ENCODE peak calls at places on chromosomes 5 and 9, in seven cellular contexts. I is sigmoid colon, J is colonic mucosa, O is heart right ventricle, V is cardiac muscle cell, U is neural progenitor cell, G is body of pancreas. R is an unnamed sample. For H3K4me1, the result is how much of the 10 kb centered on the place peaks cover.

GRCh38 chr9:83675466-83675865 is 32.3 kb downstream of the UBQLN1 start:
- DNase-seq in I (no peak), J (no peak), O (no peak), V (no peak), U (no peak), G (no peak), R (no peak)

GRCh38 chr5:119411291-119411934 is 40.9 kb upstream of the HSD17B4 start:
- DNase-seq in I (no peak), J (no peak), O (no peak), V (peak), U (no peak), G (no peak), R (no peak)

GRCh38 chr5:137223324-137224295 is 275.5 kb downstream of the SPOCK1 start:
- DNase-seq in I (no peak), J (no peak), O (no peak), V (no peak), U (no peak), G (no peak), R (no peak)

GRCh38 chr9:134377976-134378375 is 51.7 kb downstream of the RXRA start:
- DNase-seq in I (peak), J (peak), O (peak), V (no peak), U (no peak), G (peak), R (peak)

GRCh38 chr9:91131433-91131839 is 230.3 kb downstream of the AUH start:
- DNase-seq in I (peak), J (peak), O (no peak), V (peak), U (no peak), G (peak), R (peak)

GRCh38 chr5:83701886-83702285 is 18.8 kb downstream of the HAPLN1 start:
- DNase-seq in I (no peak), J (no peak), O (no peak), V (peak), U (no peak), G (no peak), R (no peak)

GRCh38 chr5:86546050-86546449 is 71.7 kb upstream of the COX7C start:
- DNase-seq in I (no peak), J (no peak), O (no peak), V (no peak), U (no peak), G (no peak), R (peak)

GRCh38 chr9:34496149-34496712 is 26.6 kb downstream of the ENHO start:
- DNase-seq in I (peak), J (no peak), O (no peak), V (peak), U (no peak), G (no peak), R (no peak)

GRCh38 chr5:54904425-54904824 is 81.0 kb downstream of the ESM1 start:
- DNase-seq in I (no peak), J (no peak), O (no peak), V (peak), U (peak), G (no peak), R (no peak)

GRCh38 chr5:79193643-79194042 is 42.3 kb upstream of the JMY start:
- DNase-seq in I (no peak), J (no peak), O (no peak), V (no peak), U (no peak), G (peak), R (no peak)

GRCh38 chr5:96070625-96071246 is 109.1 kb upstream of the ELL2 start:
- DNase-seq in I (no peak), J (no peak), O (no peak), V (no peak), U (no peak), G (no peak), R (no peak)

GRCh38 chr9:133959171-133959570 is 33.0 kb downstream of the VAV2 start:
- DNase-seq in I (no peak), J (no peak), O (no peak), V (no peak), U (no peak), G (no peak), R (no peak)

GRCh38 chr5:107652839-107653607 is 17.7 kb downstream of the EFNA5 start:
- DNase-seq in I (no peak), J (no peak), O (no peak), V (no peak), U (peak), G (no peak), R (no peak)

GRCh38 chr9:105069285-105070065 is 141.5 kb upstream of the ABCA1 start:
- DNase-seq in I (no peak), J (no peak), O (no peak), V (peak), U (no peak), G (no peak), R (no peak)

GRCh38 chr9:96449844-96450612 is at the start of gene HABP4:
- DNase-seq in I (peak), J (peak), O (peak), V (peak), U (peak), G (peak), R (peak)

GRCh38 chr5:6644841-6645240 is 11.6 kb downstream of the SRD5A1 start:
- DNase-seq in I (no peak), J (no peak), O (no peak), V (no peak), U (no peak), G (no peak), R (no peak)

GRCh38 chr5:149438281-149438680 is 59.2 kb upstream of the IL17B start:
- DNase-seq in I (no peak), J (no peak), O (no peak), V (no peak), U (no peak), G (no peak), R (no peak)

GRCh38 chr5:141883948-141884318 is 5.7 kb upstream of the PCDH1 start:
- DNase-seq in I (no peak), J (no peak), O (no peak), V (no peak), U (no peak), G (no peak), R (no peak)

GRCh38 chr5:669111-669841 is 23.9 kb downstream of the TPPP start:
- DNase-seq in I (peak), J (no peak), O (no peak), V (peak), U (peak), G (no peak), R (peak)

GRCh38 chr9:112731971-112732370 is 14.1 kb upstream of the INIP start:
- DNase-seq in I (no peak), J (peak), O (no peak), V (no peak), U (no peak), G (peak), R (peak)

GRCh38 chr5:28961806-28962205 is 1923.4 kb upstream of the CDH9 start:
- DNase-seq in I (no peak), J (no peak), O (no peak), V (no peak), U (no peak), G (no peak), R (no peak)

DNA sequence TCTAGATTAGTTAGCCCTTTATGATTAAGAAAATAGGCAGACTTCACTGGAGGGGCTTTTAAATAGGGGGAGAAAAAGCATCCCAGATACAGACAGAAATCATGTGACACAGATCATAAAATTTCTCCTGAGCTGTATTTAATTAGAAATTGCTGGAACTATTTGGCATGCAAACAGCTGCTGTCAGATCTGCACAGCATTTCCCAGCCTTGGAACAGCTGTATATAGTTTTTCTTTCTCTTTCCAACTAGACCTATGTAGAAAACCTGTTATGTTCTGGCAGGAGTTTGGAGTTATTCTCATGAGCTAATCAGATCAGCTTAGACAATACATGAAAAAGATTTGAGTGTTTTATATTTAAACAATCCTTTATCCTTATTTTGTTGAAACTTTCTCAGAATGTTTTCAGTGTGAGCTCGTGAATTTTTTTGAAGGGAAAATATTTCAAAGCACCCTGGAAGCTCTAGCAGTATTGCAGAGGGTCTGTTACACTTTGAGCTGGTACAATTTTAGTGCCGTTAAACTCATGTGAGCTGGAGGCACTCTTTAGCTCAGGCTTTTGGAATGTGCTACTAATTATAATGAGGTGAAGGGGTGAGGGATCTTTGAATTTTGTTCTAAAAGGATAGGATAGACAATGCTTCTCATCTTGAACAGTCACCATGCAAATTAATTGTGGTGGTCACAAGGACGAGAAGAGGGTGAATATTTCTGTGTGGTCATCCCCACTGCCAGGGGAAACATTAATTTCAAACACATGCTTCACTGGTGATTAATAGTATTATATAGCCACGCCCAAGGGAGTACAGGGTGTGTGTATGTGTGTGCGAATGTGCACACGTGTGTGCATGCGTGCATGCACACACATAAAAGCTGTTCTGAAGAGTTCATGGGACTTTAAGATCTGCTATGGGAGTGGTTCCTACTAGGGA is 239.4 kb upstream of the FBXL7 start:
- DNase-seq in I (no peak), J (no peak), O (no peak), V (peak), U (no peak), G (no peak), R (no peak)
- H3K27ac ChIP-seq in I (peak), J (no peak), O (peak), V (no peak), U (no peak), G (no peak), R (no peak)

GRCh38 chr9:535356-535755 is 306.1 kb upstream of the DMRT1 start:
- DNase-seq in I (no peak), J (no peak), O (no peak), V (no peak), U (no peak), G (no peak), R (no peak)

GRCh38 chr9:532707-533106 is 308.8 kb upstream of the DMRT1 start:
- DNase-seq in I (no peak), J (peak), O (no peak), V (no peak), U (no peak), G (peak), R (peak)

GRCh38 chr9:534886-535285 is 306.6 kb upstream of the DMRT1 start:
- DNase-seq in I (peak), J (no peak), O (peak), V (no peak), U (no peak), G (peak), R (no peak)

GRCh38 chr9:536597-537511 is 304.6 kb upstream of the DMRT1 start:
- DNase-seq in I (no peak), J (no peak), O (no peak), V (no peak), U (no peak), G (no peak), R (no peak)
- H3K4me1 ChIP-seq in I (under half), J (under half), O (under half), V (half or more), U (under half), G (under half), R (under half)

DNA sequence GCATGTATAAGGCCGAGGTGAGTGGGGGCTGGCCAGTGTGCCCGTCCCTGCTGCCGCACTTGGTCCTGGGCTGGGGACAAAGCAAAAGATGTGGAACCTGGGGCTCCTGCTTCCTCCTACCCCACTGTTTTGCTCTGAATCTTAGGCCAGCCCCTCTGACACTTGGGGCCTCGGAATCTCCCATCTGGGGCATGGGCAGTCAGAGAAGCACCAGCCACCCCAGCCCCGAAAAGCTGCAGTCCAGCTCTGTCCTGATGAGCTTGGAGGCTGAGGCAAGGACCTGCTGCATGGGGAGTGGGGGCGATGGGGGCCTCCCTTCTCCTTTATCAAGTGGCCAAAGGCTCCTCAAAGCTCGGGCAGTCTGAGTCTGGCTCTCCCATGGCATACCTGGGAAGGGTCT is 31.3 kb downstream of the PTPA start:
- DNase-seq in I (no peak), J (no peak), O (no peak), V (no peak), U (no peak), G (no peak), R (no peak)
- H3K27ac ChIP-seq in I (peak), J (peak), O (peak), V (peak), U (no peak), G (peak), R (peak)

DNA sequence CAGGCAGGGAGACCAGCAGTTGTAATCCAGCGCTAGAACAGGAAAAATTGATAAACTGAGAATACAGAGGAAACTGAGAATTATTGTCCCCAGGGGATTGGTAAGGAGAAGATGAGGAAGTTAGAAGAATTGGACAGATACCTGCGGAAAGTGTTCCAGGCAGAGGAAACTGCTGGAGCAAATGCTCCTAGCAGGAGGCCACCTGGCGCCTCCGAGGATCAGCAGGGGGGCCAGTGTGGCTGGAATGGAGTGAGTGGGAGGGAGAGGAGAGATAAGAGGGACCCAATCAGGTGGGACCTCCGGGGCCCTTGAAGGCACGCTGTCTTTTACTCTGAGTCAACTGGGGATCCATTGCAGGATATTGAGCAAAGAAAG is 695 bp upstream of the ANXA6 start:
- DNase-seq in I (no peak), J (no peak), O (no peak), V (peak), U (peak), G (no peak), R (no peak)
- H3K4me1 ChIP-seq in I (under half), J (under half), O (under half), V (half or more), U (under half), G (under half), R (under half)

GRCh38 chr5:77719666-77720363 is 56.3 kb downstream of the TBCA start:
- DNase-seq in I (no peak), J (no peak), O (no peak), V (no peak), U (no peak), G (no peak), R (no peak)
- H3K27ac ChIP-seq in I (no peak), J (no peak), O (no peak), V (no peak), U (no peak), G (no peak), R (no peak)

R was measured in small intestine.